ENCODE peak calls at places on chromosomes 2 and 18, in nine cellular contexts. S is K562; A is stimulated activated CD4-positive, alpha-beta T cell treated with anti-CD3 and anti-CD28 coated beads, Interleukin-2, amount 100 ng/mL, for 24 hours; P is HT1080; F is activated naive CD4-positive, alpha-beta T cell; N is coronary artery; K is CD4-positive, CD25-positive, alpha-beta regulatory T cell; O is right cardiac atrium; E is renal cortical epithelial cell. U is an unnamed sample.
A peak's percentile ranks its signal among the peaks of the same experiment; 100 is the strongest.

GRCh38 chr18:3420919-3421279 is 29.1 kb upstream of the TGIF1 start:
- DNase-seq in S (no peak), A (no peak), P (no peak), F (no peak), N (no peak), K (no peak), O (no peak), E (no peak), U (no peak)

GRCh38 chr2:6368271-6368670 is 497.4 kb downstream of the CMPK2 start:
- DNase-seq in S (no peak), A (no peak), P (no peak), F (no peak), N (no peak), K (no peak), O (no peak), E (no peak), U (no peak)

GRCh38 chr18:54357660-54358494 is at the start of the genes C18orf54 and STARD6:
- DNase-seq in S (peak; percentile 90), A (peak; percentile 87), P (peak; percentile 92), F (peak; percentile 61), N (peak; percentile 87), K (peak; percentile 97), O (peak; percentile 94), E (peak; percentile 73), U (peak; percentile 96)

GRCh38 chr18:34609991-34610658 is 100.0 kb upstream of the DTNA start:
- DNase-seq in S (no peak), A (no peak), P (no peak), F (no peak), N (no peak), K (no peak), O (no peak), E (no peak), U (no peak)

GRCh38 chr2:200770847-200771246 is 40.9 kb upstream of the BZW1 start:
- DNase-seq in S (no peak), A (no peak), P (no peak), F (no peak), N (no peak), K (no peak), O (no peak), E (no peak), U (peak; percentile 46)

GRCh38 chr2:20488136-20488705 is 41.3 kb downstream of the RHOB start:
- DNase-seq in S (no peak), A (no peak), P (no peak), F (no peak), N (no peak), K (no peak), O (no peak), E (no peak), U (no peak)

GRCh38 chr2:149076863-149077412 is 38.4 kb downstream of the LYPD6B start:
- DNase-seq in S (no peak), A (no peak), P (no peak), F (no peak), N (no peak), K (no peak), O (no peak), E (peak; percentile 90), U (no peak)

GRCh38 chr2:104863229-104863584 is 9.3 kb downstream of the POU3F3 start:
- DNase-seq in S (no peak), A (no peak), P (no peak), F (no peak), N (no peak), K (no peak), O (no peak), E (no peak), U (no peak)

GRCh38 chr18:58013241-58014211 is 30.5 kb upstream of the NEDD4L start:
- DNase-seq in S (no peak), A (no peak), P (peak; percentile 65), F (no peak), N (no peak), K (no peak), O (no peak), E (peak; percentile 84), U (no peak)

GRCh38 chr18:4510709-4511108 is 55.6 kb upstream of the DLGAP1 start:
- DNase-seq in S (no peak), A (no peak), P (no peak), F (no peak), N (peak; percentile 80), K (peak; percentile 10), O (no peak), E (no peak), U (no peak)

GRCh38 chr2:78416625-78417300 is 608.7 kb upstream of the REG3G start:
- DNase-seq in S (no peak), A (no peak), P (no peak), F (no peak), N (no peak), K (no peak), O (no peak), E (no peak), U (no peak)

GRCh38 chr2:85257359-85258193 is 70.2 kb downstream of the TGOLN2 start:
- DNase-seq in S (no peak), A (no peak), P (no peak), F (no peak), N (no peak), K (no peak), O (no peak), E (no peak), U (no peak)

GRCh38 chr18:38025433-38026038 is 459.9 kb upstream of the CELF4 start:
- DNase-seq in S (no peak), A (no peak), P (peak; percentile 71), F (no peak), N (no peak), K (no peak), O (no peak), E (peak; percentile 95), U (no peak)

GRCh38 chr2:239310401-239311061 is 90.3 kb downstream of the HDAC4 start:
- DNase-seq in S (no peak), A (no peak), P (no peak), F (no peak), N (peak; percentile 67), K (no peak), O (no peak), E (no peak), U (peak; percentile 75)

GRCh38 chr2:60463249-60463648 is 90.2 kb downstream of the BCL11A start:
- DNase-seq in S (no peak), A (no peak), P (no peak), F (no peak), N (no peak), K (no peak), O (peak; percentile 65), E (no peak), U (peak; percentile 81)

GRCh38 chr18:3319399-3319798 is 57.5 kb downstream of the MYL12B start:
- DNase-seq in S (no peak), A (peak; percentile 10), P (peak; percentile 39), F (no peak), N (no peak), K (no peak), O (no peak), E (no peak), U (no peak)

GRCh38 chr2:1758774-1759610 is 14.7 kb upstream of the PXDN start:
- DNase-seq in S (no peak), A (no peak), P (no peak), F (no peak), N (no peak), K (no peak), O (peak; percentile 23), E (no peak), U (no peak)

GRCh38 chr18:67140495-67140894 is 376.0 kb downstream of the DSEL start:
- DNase-seq in S (no peak), A (no peak), P (no peak), F (no peak), N (no peak), K (no peak), O (no peak), E (no peak), U (no peak)

GRCh38 chr2:3651686-3652516 is 6.1 kb upstream of the ALLC start:
- DNase-seq in S (no peak), A (peak; percentile 68), P (no peak), F (peak; percentile 18), N (no peak), K (peak; percentile 83), O (peak; percentile 80), E (peak; percentile 7), U (no peak)

GRCh38 chr2:177296047-177296446 is 31.5 kb upstream of the NFE2L2 start:
- DNase-seq in S (no peak), A (no peak), P (peak; percentile 9), F (no peak), N (no peak), K (peak; percentile 70), O (no peak), E (peak; percentile 50), U (no peak)

GRCh38 chr18:61972389-61973264 is 79.8 kb upstream of the RNF152 start:
- DNase-seq in S (no peak), A (no peak), P (no peak), F (no peak), N (no peak), K (no peak), O (no peak), E (no peak), U (no peak)

GRCh38 chr18:63457987-63458386 is 18.8 kb upstream of the SERPINB5 start:
- DNase-seq in S (no peak), A (no peak), P (no peak), F (no peak), N (no peak), K (no peak), O (no peak), E (no peak), U (no peak)

GRCh38 chr2:219352448-219353023 is 20.0 kb upstream of the RESP18 start:
- DNase-seq in S (peak; percentile 65), A (peak; percentile 79), P (peak; percentile 61), F (peak; percentile 42), N (no peak), K (peak; percentile 62), O (no peak), E (peak; percentile 40), U (no peak)

U was measured in osteocyte.